ENCODE peak calls at places on chromosomes 16 and 17, in five cellular contexts. D, W, U, T and C are unnamed samples.

GRCh38 chr16:64397042-64397441 is 724.8 kb downstream of the CDH11 start:
- DNase-seq in D (no peak), W (no peak), U (no peak), T (no peak), C (no peak)

GRCh38 chr16:67907397-67907796 is 14.3 kb downstream of the PSKH1 start:
- DNase-seq in D (no peak), W (no peak), U (no peak), T (no peak), C (no peak)

GRCh38 chr17:10870651-10871050 is 32.8 kb upstream of the PIRT start:
- DNase-seq in D (no peak), W (no peak), U (no peak), T (no peak), C (no peak)

GRCh38 chr17:33039874-33040273 is 48.2 kb downstream of the SPACA3 start:
- DNase-seq in D (no peak), W (peak), U (no peak), T (no peak), C (no peak)

GRCh38 chr17:82836823-82837357 is 2.9 kb downstream of the ZNF750 start:
- DNase-seq in D (no peak), W (no peak), U (no peak), T (no peak), C (no peak)

GRCh38 chr16:16073884-16074781 is 124.7 kb downstream of the ABCC1 start:
- DNase-seq in D (no peak), W (peak), U (no peak), T (peak), C (no peak)

GRCh38 chr17:35373984-35374765 is 754 bp upstream of the SLFN11 start:
- DNase-seq in D (peak), W (no peak), U (peak), T (peak), C (peak)

GRCh38 chr16:71360378-71360777 is 1.9 kb downstream of the CALB2 start:
- DNase-seq in D (no peak), W (peak), U (no peak), T (no peak), C (no peak)

GRCh38 chr17:38572665-38573365 is 32.9 kb downstream of the SRCIN1 start:
- DNase-seq in D (peak), W (no peak), U (no peak), T (peak), C (no peak)

GRCh38 chr17:53924530-53925455 is 102.1 kb downstream of the KIF2B start:
- DNase-seq in D (no peak), W (no peak), U (no peak), T (no peak), C (no peak)

GRCh38 chr16:72015124-72015523 is 6.6 kb downstream of the DHODH start:
- DNase-seq in D (no peak), W (no peak), U (no peak), T (peak), C (no peak)

GRCh38 chr17:41767324-41768042 is 19.0 kb downstream of the JUP start:
- DNase-seq in D (peak), W (no peak), U (no peak), T (no peak), C (no peak)

GRCh38 chr17:58337600-58338453 is 9.2 kb upstream of the TSPOAP1 start:
- DNase-seq in D (no peak), W (peak), U (peak), T (peak), C (peak)

GRCh38 chr16:89072216-89073130 is 21.2 kb upstream of the ACSF3 start:
- DNase-seq in D (peak), W (no peak), U (no peak), T (no peak), C (no peak)

GRCh38 chr16:69130461-69130860 is 1.9 kb downstream of the CHTF8 start:
- DNase-seq in D (no peak), W (no peak), U (no peak), T (no peak), C (no peak)

GRCh38 chr17:7750321-7750821 is 32.8 kb downstream of the DNAH2 start:
- DNase-seq in D (no peak), W (peak), U (no peak), T (no peak), C (no peak)

GRCh38 chr16:57892447-57893096 is 78.4 kb downstream of the CNGB1 start:
- DNase-seq in D (no peak), W (no peak), U (no peak), T (peak), C (no peak)

GRCh38 chr17:28240688-28241340 is 78.2 kb upstream of the TMEM97 start:
- DNase-seq in D (no peak), W (no peak), U (no peak), T (no peak), C (no peak)

GRCh38 chr17:47978324-47978723 is 7.4 kb downstream of the CDK5RAP3 start:
- DNase-seq in D (peak), W (no peak), U (peak), T (peak), C (peak)

GRCh38 chr17:66855204-66855603 is 20.3 kb downstream of the CACNG5 start:
- DNase-seq in D (no peak), W (no peak), U (no peak), T (no peak), C (peak)

GRCh38 chr17:17054636-17055035 is 12.4 kb downstream of the MPRIP start:
- DNase-seq in D (no peak), W (no peak), U (no peak), T (peak), C (no peak)

GRCh38 chr16:54055864-54056263 is 230.7 kb downstream of the IRX3 start:
- DNase-seq in D (no peak), W (no peak), U (no peak), T (no peak), C (no peak)

GRCh38 chr17:42989726-42990652 is 8.2 kb upstream of the RPL27 start:
- DNase-seq in D (no peak), W (no peak), U (no peak), T (no peak), C (no peak)

GRCh38 chr17:83192161-83192788 is 112.9 kb downstream of the METRNL start:
- DNase-seq in D (no peak), W (no peak), U (no peak), T (no peak), C (no peak)

GRCh38 chr16:28191364-28191985 is 20.3 kb downstream of the XPO6 start:
- DNase-seq in D (no peak), W (no peak), U (no peak), T (no peak), C (no peak)

GRCh38 chr16:27232875-27233605 is 29.7 kb downstream of the KDM8 start:
- DNase-seq in D (no peak), W (no peak), U (no peak), T (no peak), C (no peak)

GRCh38 chr16:48057085-48057484 is 98.7 kb downstream of the ABCC12 start:
- DNase-seq in D (no peak), W (no peak), U (no peak), T (no peak), C (no peak)

GRCh38 chr16:28105297-28105696 is 41.8 kb upstream of the GSG1L start:
- DNase-seq in D (no peak), W (no peak), U (no peak), T (no peak), C (no peak)

GRCh38 chr17:76048711-76049110 is 21.6 kb upstream of the EVPL start:
- DNase-seq in D (no peak), W (no peak), U (no peak), T (no peak), C (no peak)

GRCh38 chr16:2699791-2700600 is 17.7 kb downstream of the KCTD5 start:
- DNase-seq in D (no peak), W (no peak), U (no peak), T (no peak), C (no peak)

GRCh38 chr17:19263621-19264010 is 26.4 kb downstream of the EPN2 start:
- DNase-seq in D (no peak), W (no peak), U (no peak), T (no peak), C (no peak)

GRCh38 chr17:77530591-77530990 is 389.8 kb downstream of the SEC14L1 start:
- DNase-seq in D (no peak), W (no peak), U (no peak), T (no peak), C (no peak)

GRCh38 chr17:77527836-77528505 is 387.2 kb downstream of the SEC14L1 start:
- DNase-seq in D (peak), W (no peak), U (no peak), T (peak), C (no peak)

GRCh38 chr17:77527394-77527793 is 386.6 kb downstream of the SEC14L1 start:
- DNase-seq in D (no peak), W (no peak), U (no peak), T (peak), C (no peak)

GRCh38 chr17:77529328-77529650 is 388.5 kb downstream of the SEC14L1 start:
- DNase-seq in D (no peak), W (no peak), U (no peak), T (no peak), C (no peak)

DNA sequence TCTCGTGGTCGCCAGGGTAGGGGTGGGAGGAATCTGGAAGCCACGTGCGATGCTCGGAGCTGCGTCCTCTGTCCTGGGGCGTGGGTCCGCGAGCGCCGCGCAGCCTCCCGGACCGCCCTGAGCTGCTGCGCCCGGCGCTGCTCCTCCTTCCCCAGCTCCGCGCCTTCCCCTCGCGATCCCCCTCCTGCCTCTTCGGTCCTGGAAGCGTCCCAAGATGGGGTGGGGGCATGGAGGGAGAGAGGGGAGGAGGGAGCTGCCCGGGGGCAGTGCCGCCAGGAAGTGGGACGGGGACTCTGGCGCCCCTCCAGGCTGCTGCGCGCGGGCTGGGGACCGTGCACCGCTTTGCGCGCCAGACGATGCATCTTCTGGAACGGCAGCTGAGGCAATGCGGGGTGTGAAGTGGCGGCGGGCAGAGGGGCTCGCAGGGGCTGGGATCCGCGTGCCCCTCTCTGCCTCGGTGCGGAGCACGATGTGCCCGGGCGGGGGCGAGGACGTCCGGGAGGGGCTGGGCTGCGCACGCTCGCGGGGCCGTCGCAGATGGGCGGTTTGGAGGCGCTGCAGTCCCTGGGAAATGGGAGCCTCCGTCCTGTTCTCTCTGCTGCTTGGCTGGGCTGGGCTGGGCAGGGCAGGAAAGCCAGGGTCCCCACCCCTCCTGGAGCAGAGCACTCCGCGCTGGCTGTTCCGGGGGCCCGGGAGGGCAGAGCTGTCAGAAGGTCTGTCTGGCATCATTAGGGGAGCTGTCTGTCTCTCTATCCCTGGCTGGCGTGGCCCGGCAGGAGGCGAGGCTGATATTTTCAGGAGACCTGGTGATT is 388.0 kb downstream of the SEC14L1 start:
- DNase-seq in D (peak), W (no peak), U (no peak), T (no peak), C (peak)
- TF ChIP-seq CTCF in D (no peak), W (no peak), U (no peak), T (no peak), C (peak)

GRCh38 chr17:6005939-6006338 is 64.2 kb upstream of the WSCD1 start:
- DNase-seq in D (no peak), W (no peak), U (no peak), T (no peak), C (no peak)
- TF ChIP-seq CTCF in D (no peak), W (no peak), U (no peak), T (no peak), C (no peak)

DNA sequence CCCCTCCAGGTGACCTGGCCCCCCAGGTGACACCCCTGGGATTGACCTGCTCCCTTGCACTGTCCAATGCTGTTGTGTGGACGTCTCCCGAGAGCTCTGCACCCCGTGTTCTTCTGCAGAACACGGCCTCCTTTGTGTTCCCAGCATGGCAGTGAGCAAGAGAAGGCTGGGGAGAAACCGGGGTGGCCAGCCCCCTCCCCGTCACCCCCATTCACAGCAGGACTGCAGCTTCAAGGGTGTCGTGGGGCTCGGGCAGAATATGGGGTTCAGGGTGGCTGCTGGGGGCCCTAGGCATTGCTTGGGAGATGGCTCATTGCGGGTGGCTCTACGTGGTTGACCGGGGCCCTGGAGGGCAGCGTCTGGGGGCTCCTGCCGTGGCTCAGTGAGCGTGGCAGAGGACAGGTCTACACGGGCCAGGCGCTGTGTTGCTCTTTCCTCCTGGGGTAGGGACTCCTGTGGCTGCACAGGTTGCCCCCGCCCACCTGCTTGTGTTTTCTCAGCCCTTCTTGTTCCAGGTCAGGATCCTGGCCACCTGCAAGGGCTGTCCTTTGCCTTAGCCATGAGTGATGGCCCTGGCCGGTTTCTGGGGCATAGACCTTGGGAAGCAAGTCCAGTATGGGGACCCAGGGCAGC is 12.5 kb downstream of the GSE1 start:
- DNase-seq in D (no peak), W (no peak), U (no peak), T (no peak), C (no peak)
- TF ChIP-seq CTCF in D (no peak), W (no peak), U (no peak), T (no peak), C (no peak)

GRCh38 chr17:63113167-63113566 is 147.1 kb downstream of the TANC2 start:
- DNase-seq in D (no peak), W (no peak), U (no peak), T (no peak), C (no peak)
- TF ChIP-seq CTCF in D (peak), W (no peak), U (no peak), T (no peak), C (no peak)

GRCh38 chr17:309361-309888 is 43.2 kb downstream of the RPH3AL start:
- DNase-seq in D (peak), W (no peak), U (peak), T (no peak), C (peak)
- TF ChIP-seq CTCF in D (no peak), W (peak), U (peak), T (peak), C (peak)

DNA sequence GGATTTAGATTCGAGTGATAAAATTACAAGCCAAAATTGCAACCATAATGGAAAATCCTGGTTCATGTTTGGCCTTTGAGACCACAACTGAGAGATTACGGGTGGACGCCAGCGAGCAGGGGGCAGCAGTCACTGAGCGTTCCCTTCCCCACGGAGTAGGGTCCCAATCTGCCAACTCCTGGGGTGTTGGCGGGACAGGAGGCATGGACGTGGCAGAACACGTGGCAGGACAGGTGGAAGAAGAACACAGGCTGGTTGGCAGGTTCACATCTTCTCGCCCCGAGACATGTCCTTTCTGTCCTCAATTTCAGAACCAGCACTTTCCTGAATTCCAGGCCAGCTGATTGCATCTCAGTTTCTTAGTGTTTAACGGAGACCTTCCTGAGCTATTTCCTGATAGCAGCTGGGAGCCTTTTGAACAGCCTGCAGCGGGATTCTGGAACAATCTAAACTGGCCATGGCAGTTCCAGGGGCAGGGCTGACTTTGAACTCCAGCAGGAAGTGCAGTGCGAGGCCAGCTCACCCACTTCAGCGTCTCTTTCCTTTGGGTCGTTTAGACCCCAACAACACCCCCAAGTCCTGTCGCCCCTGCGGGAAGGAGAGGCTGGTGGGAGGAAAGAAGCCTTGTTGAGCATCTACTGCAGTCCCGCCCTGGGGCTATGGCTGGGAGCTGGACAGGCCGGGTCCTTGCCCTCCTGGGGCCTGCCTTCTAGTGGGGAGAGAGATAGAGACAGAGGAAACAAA is 159.1 kb upstream of the FOXF1 start:
- DNase-seq in D (no peak), W (no peak), U (no peak), T (no peak), C (no peak)
- TF ChIP-seq CTCF in D (no peak), W (no peak), U (no peak), T (no peak), C (no peak)

DNA sequence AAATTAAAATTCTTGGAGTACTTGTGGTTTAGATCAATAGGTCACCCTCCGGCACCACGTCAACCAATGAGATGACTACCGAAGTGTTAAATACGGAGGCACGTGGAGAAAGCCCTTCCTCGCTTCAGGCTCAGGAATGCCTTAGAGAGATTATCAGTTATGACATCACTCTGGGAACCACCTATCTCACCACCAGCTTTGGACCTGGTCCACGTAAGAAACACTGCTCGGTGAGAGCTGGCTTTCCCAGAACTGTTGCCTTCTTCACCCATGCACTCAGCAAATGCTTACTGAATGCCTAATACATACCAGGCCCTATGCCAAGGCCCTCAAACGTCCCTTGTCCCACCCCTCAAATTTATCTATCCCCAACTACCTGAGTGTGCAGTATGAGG is 71.3 kb downstream of the SMG6 start:
- DNase-seq in D (no peak), W (peak), U (no peak), T (no peak), C (no peak)
- TF ChIP-seq CTCF in D (no peak), W (no peak), U (no peak), T (no peak), C (no peak)